ENCODE peak calls at places on chromosomes 7 and 10, in four cellular contexts. K, Q, U and A are unnamed samples. For H3K4me1, the result is how much of the 10 kb centered on the place peaks cover.

GRCh38 chr7:67823345-67823744 is 826.7 kb downstream of the TYW1 start:
- DNase-seq in Q (no peak), K (peak), U (no peak), A (no peak)

GRCh38 chr10:6665847-6666246 is 85.8 kb upstream of the PRKCQ start:
- DNase-seq in Q (no peak), K (no peak), U (no peak), A (no peak)

GRCh38 chr7:148478551-148478950 is 112.0 kb upstream of the C7orf33 start:
- DNase-seq in K (no peak), Q (no peak), U (peak), A (no peak)

GRCh38 chr7:1922071-1922869 is 252.2 kb downstream of the ELFN1 start:
- DNase-seq in U (no peak), Q (no peak), K (peak), A (peak)

GRCh38 chr10:625335-625699 is 64.2 kb downstream of the DIP2C start:
- DNase-seq in U (no peak), Q (peak), K (no peak), A (peak)

GRCh38 chr7:151373599-151373998 is 32.0 kb downstream of the NUB1 start:
- DNase-seq in Q (no peak), K (no peak), U (no peak), A (no peak)

GRCh38 chr7:7177044-7177517 is 5.3 kb upstream of the C1GALT1 start:
- DNase-seq in Q (no peak), K (peak), U (peak), A (no peak)

GRCh38 chr7:159027803-159028455 is 116.7 kb downstream of the VIPR2 start:
- DNase-seq in U (no peak), K (no peak), Q (peak), A (no peak)

GRCh38 chr7:128056901-128057300 is 25.7 kb upstream of the LRRC4 start:
- DNase-seq in K (peak), Q (no peak), U (no peak), A (no peak)

GRCh38 chr10:107561136-107561650 is 396.7 kb upstream of the SORCS1 start:
- DNase-seq in Q (no peak), K (no peak), U (no peak), A (no peak)

GRCh38 chr7:121485457-121486243 is 89.5 kb upstream of the FAM3C start:
- DNase-seq in Q (no peak), U (no peak), K (no peak), A (no peak)

GRCh38 chr7:33459340-33459751 is 330.0 kb downstream of the BBS9 start:
- DNase-seq in K (peak), U (peak), Q (no peak), A (no peak)

GRCh38 chr10:63683223-63683622 is 162.0 kb downstream of the REEP3 start:
- DNase-seq in K (no peak), Q (no peak), U (no peak), A (no peak)

GRCh38 chr10:62021978-62022802 is 120.7 kb downstream of the ARID5B start:
- DNase-seq in K (no peak), U (no peak), Q (no peak), A (no peak)
- H3K27ac ChIP-seq in K (no peak), U (no peak), Q (no peak), A (no peak)

DNA sequence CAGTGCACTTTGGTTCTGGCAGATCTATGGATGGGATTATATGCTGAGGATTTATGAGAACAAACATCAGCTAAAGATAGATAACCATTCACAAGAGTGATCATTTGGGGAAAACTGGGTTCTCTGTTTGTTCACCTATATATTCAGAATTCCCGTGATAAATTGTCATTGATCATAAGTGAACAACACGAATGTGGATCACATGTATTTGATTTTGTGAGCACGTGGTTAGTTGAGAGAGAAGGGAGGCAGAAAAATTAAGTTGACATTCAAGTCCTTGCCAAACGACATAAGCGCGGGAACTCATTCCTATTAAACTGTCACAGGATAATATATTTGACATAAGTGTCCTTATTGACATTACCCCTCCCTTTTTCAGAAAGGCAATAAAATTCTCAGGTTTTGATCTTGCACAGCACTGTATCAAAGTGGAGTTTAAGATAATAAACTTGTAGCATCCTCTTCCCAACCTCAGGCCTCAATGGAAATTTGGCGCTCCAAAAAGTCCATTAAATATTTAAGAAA is 64.9 kb upstream of the MYO3A start:
- DNase-seq in Q (no peak), U (no peak), K (no peak), A (no peak)
- H3K4me3 ChIP-seq in Q (no peak), U (no peak), K (no peak), A (no peak)

GRCh38 chr10:124629842-124630241 is 114.3 kb downstream of the FAM53B start:
- DNase-seq in K (no peak), U (no peak), Q (no peak), A (no peak)
- H3K4me1 ChIP-seq in K (under half), U (under half), Q (half or more), A (half or more)

GRCh38 chr10:28806951-28807759 is 129.8 kb downstream of the BAMBI start:
- DNase-seq in Q (no peak), U (no peak), K (peak), A (no peak)
- H3K27ac ChIP-seq in Q (peak), U (no peak), K (no peak), A (peak)

GRCh38 chr7:105776068-105776790 is 100.2 kb downstream of the ATXN7L1 start:
- DNase-seq in K (peak), U (peak), Q (peak), A (no peak)
- H3K4me3 ChIP-seq in K (no peak), U (no peak), Q (no peak), A (no peak)

GRCh38 chr10:102714621-102715455 is at the start of gene SFXN2:
- DNase-seq in K (no peak), Q (peak), U (peak), A (peak)
- H3K4me1 ChIP-seq in K (under half), Q (under half), U (under half), A (under half)